ENCODE peak calls at places on chromosomes 16 and 17, in ten cellular contexts. S is progenitor cell of endocrine pancreas; V is islet precursor cell; Q is posterior cingulate gyrus; Y is testis; H is GM13977; C is AML-193; Z is NCI-H526 treated with DMSO at 0.1 percent for 48 hours; R is central memory CD4-positive, alpha-beta T cell; M is T1000. K is an unnamed sample.

GRCh38 chr17:54749157-54749556 is 151.5 kb upstream of the TOM1L1 start:
- DNase-seq in S (no peak), V (peak), Q (no peak), Y (no peak), H (no peak), C (no peak), Z (no peak), R (no peak), M (no peak), K (no peak)

GRCh38 chr16:21145738-21146137 is 4.9 kb downstream of the DNAH3 start:
- DNase-seq in S (no peak), V (no peak), Q (no peak), Y (no peak), H (no peak), C (no peak), Z (no peak), R (no peak), M (no peak), K (no peak)

GRCh38 chr17:78359936-78360370 is at the start of gene SOCS3:
- DNase-seq in S (peak), V (peak), Q (peak), Y (peak), H (peak), C (peak), Z (peak), R (peak), M (peak), K (peak)

GRCh38 chr17:78462148-78462547 is 83.7 kb downstream of the PGS1 start:
- DNase-seq in S (no peak), V (no peak), Q (no peak), Y (no peak), H (no peak), C (no peak), Z (no peak), R (no peak), M (no peak), K (no peak)

GRCh38 chr17:28744104-28744801 is 442 bp downstream of the TRAF4 start:
- DNase-seq in S (peak), V (peak), Q (no peak), Y (peak), H (peak), C (no peak), Z (no peak), R (peak), M (no peak), K (peak)

GRCh38 chr16:22674832-22675191 is 139.2 kb upstream of the HS3ST2 start:
- DNase-seq in S (no peak), V (peak), Q (no peak), Y (no peak), H (no peak), C (no peak), Z (no peak), R (no peak), M (no peak), K (no peak)

GRCh38 chr17:36657763-36658490 is 56.5 kb downstream of the MRM1 start:
- DNase-seq in S (peak), V (peak), Q (no peak), Y (peak), H (no peak), C (no peak), Z (no peak), R (no peak), M (no peak), K (peak)

GRCh38 chr17:78241277-78242023 is 10.0 kb downstream of the TMEM235 start:
- DNase-seq in S (no peak), V (peak), Q (no peak), Y (peak), H (peak), C (no peak), Z (peak), R (no peak), M (no peak), K (no peak)

GRCh38 chr17:45284176-45285140 is 22.6 kb upstream of the SPATA32 start:
- DNase-seq in S (no peak), V (no peak), Q (no peak), Y (no peak), H (no peak), C (peak), Z (no peak), R (no peak), M (no peak), K (peak)

GRCh38 chr16:49061315-49061714 is 220.3 kb downstream of the CBLN1 start:
- DNase-seq in S (no peak), V (no peak), Q (no peak), Y (no peak), H (no peak), C (no peak), Z (no peak), R (no peak), M (no peak), K (peak)

GRCh38 chr17:82881292-82881823 is 41.5 kb upstream of the ZNF750 start:
- DNase-seq in S (no peak), V (no peak), Q (no peak), Y (peak), H (no peak), C (no peak), Z (no peak), R (no peak), M (no peak), K (no peak)

GRCh38 chr16:12086861-12087260 is 110.3 kb downstream of the SNX29 start:
- DNase-seq in S (no peak), V (no peak), Q (no peak), Y (no peak), H (no peak), C (no peak), Z (no peak), R (no peak), M (no peak), K (no peak)

GRCh38 chr16:7177875-7178274 is 154.8 kb upstream of the RBFOX1 start:
- DNase-seq in S (no peak), V (no peak), Q (no peak), Y (no peak), H (no peak), C (no peak), Z (no peak), R (no peak), M (no peak), K (no peak)

GRCh38 chr16:1793578-1794220 is at the start of gene IGFALS:
- DNase-seq in S (peak), V (no peak), Q (peak), Y (no peak), H (no peak), C (no peak), Z (no peak), R (no peak), M (no peak), K (no peak)

GRCh38 chr17:17933775-17934174 is 38.4 kb downstream of the TOM1L2 start:
- DNase-seq in S (no peak), V (no peak), Q (no peak), Y (no peak), H (no peak), C (no peak), Z (no peak), R (no peak), M (no peak), K (no peak)

GRCh38 chr17:48755346-48755745 is 26.8 kb upstream of the HOXB13 start:
- DNase-seq in S (no peak), V (no peak), Q (no peak), Y (no peak), H (no peak), C (peak), Z (no peak), R (no peak), M (no peak), K (no peak)

GRCh38 chr16:49811630-49812334 is 44.1 kb downstream of the ZNF423 start:
- DNase-seq in S (no peak), V (peak), Q (peak), Y (no peak), H (no peak), C (no peak), Z (no peak), R (no peak), M (no peak), K (peak)

GRCh38 chr16:80631581-80631980 is 90.8 kb downstream of the DYNLRB2 start:
- DNase-seq in S (no peak), V (no peak), Q (no peak), Y (no peak), H (no peak), C (no peak), Z (no peak), R (no peak), M (no peak), K (no peak)

K was measured in cerebellum.